ENCODE peak calls at places on chromosomes 4 and X, in seven cellular contexts. C is stimulated activated naive B cell treated with anti-CD40 and anti-IgM and Interleukin-4, amounts not matched to agents 10 μg/mL and 1 μg/mL and 100 μg/mL, for 72 hours; R is GM18507; N is glutamatergic neuron; J is heart right ventricle; U is NCI-H2171; Y is C1 segment of cervical spinal cord. Z is an unnamed sample.

GRCh38 chrX:13087322-13088154 is 43.1 kb upstream of the FAM9C start:
- DNase-seq in C (peak; percentile 73), R (no peak), N (no peak), J (no peak), U (no peak), Y (no peak), Z (peak; percentile 57)

GRCh38 chr4:8082517-8083055 is 76.0 kb downstream of the ABLIM2 start:
- DNase-seq in C (no peak), R (no peak), N (no peak), J (no peak), U (no peak), Y (no peak), Z (no peak)

GRCh38 chr4:15778191-15778741 is at the start of gene CD38:
- DNase-seq in C (peak; percentile 45), R (no peak), N (peak; percentile 38), J (peak; percentile 15), U (no peak), Y (no peak), Z (peak; percentile 12)

GRCh38 chr4:8308856-8309771 is 39.6 kb downstream of the HTRA3 start:
- DNase-seq in C (no peak), R (no peak), N (peak; percentile 15), J (peak; percentile 33), U (no peak), Y (no peak), Z (no peak)

GRCh38 chrX:110133735-110134370 is 130.9 kb downstream of the TMEM164 start:
- DNase-seq in C (no peak), R (no peak), N (no peak), J (no peak), U (no peak), Y (no peak), Z (no peak)

GRCh38 chrX:54495814-54496516 is at the start of gene FGD1:
- DNase-seq in C (no peak), R (peak; percentile 11), N (peak; percentile 72), J (peak; percentile 70), U (peak; percentile 39), Y (no peak), Z (peak; percentile 70)

GRCh38 chrX:72376124-72376523 is 70.4 kb upstream of the CITED1 start:
- DNase-seq in C (no peak), R (no peak), N (no peak), J (no peak), U (no peak), Y (no peak), Z (no peak)

GRCh38 chr4:81776794-81777193 is 305.1 kb upstream of the RASGEF1B start:
- DNase-seq in C (no peak), R (no peak), N (no peak), J (no peak), U (no peak), Y (no peak), Z (no peak)